ENCODE peak calls at places on chromosomes 1 and 21, in ten cellular contexts. O is lung microvascular endothelial cell; D is kidney glomerular epithelial cell; S is NCI-H2081; Z is Calu3; N is nephron progenitor cell; L is COR-L47; T is activated T-helper 9 cell treated with anti-CD3 and anti-CD28 coated beads, Interleukin-2, amount 50 U/mL, for 16 hours; X is stimulated activated CD4-positive, alpha-beta T cell treated with anti-CD3 and anti-CD28 coated beads, Interleukin-12 subunit alpha, Interleukin-12 subunit beta, amount 100 ng/mL, for 48 hours; K is non-pigmented ciliary epithelial cell. Y is an unnamed sample.

GRCh38 chr1:110489973-110490542 is 28.9 kb downstream of the KCNA10 start:
- DNase-seq in S (no peak), O (no peak), Z (no peak), X (no peak), T (no peak), D (no peak), K (no peak), L (no peak), N (no peak), Y (no peak)

GRCh38 chr1:91166106-91166712 is 144.4 kb upstream of the ZNF644 start:
- DNase-seq in S (peak), Z (peak), L (peak), X (peak), D (peak), K (peak), N (peak), T (no peak), O (peak), Y (peak)

GRCh38 chr1:47838562-47839459 is 158.4 kb downstream of the TRABD2B start:
- DNase-seq in S (no peak), L (no peak), K (no peak), N (no peak), D (no peak), X (no peak), T (no peak), O (no peak), Z (no peak), Y (no peak)

GRCh38 chr1:47431534-47431933 is 6.3 kb upstream of the FOXD2 start:
- DNase-seq in X (no peak), N (no peak), S (no peak), Z (no peak), T (no peak), O (no peak), L (no peak), D (peak), K (no peak), Y (no peak)

GRCh38 chr1:96756789-96757188 is 35.2 kb downstream of the PTBP2 start:
- DNase-seq in K (no peak), L (no peak), Z (no peak), O (peak), N (no peak), T (no peak), X (no peak), D (no peak), S (no peak), Y (no peak)

GRCh38 chr1:158019177-158019868 is 25.9 kb downstream of the KIRREL1 start:
- DNase-seq in Z (peak), T (no peak), O (peak), D (peak), N (peak), S (no peak), K (peak), L (no peak), X (no peak), Y (no peak)

GRCh38 chr21:45973475-45974072 is 8.0 kb upstream of the COL6A1 start:
- DNase-seq in Z (peak), D (peak), X (peak), T (peak), N (peak), K (peak), S (no peak), O (peak), L (peak), Y (peak)

GRCh38 chr1:29686012-29686930 is 449.9 kb downstream of the PTPRU start:
- DNase-seq in D (no peak), N (no peak), Z (no peak), K (no peak), S (no peak), T (no peak), X (no peak), L (no peak), O (no peak), Y (no peak)

GRCh38 chr1:229114781-229115417 is 156.0 kb upstream of the RAB4A start:
- DNase-seq in T (no peak), D (no peak), X (no peak), N (peak), Z (no peak), K (no peak), S (no peak), L (no peak), O (peak), Y (no peak)

GRCh38 chr1:155128755-155129473 is 1.2 kb downstream of the EFNA1 start:
- DNase-seq in O (peak), D (no peak), L (no peak), Z (peak), K (no peak), X (no peak), S (peak), T (no peak), N (no peak), Y (no peak)